ENCODE peak calls at places on chromosomes 7 and 10, in five cellular contexts. V is NB4, H is H54, O is colonic mucosa, R is amniotic epithelial cell. I is an unnamed sample.

GRCh38 chr10:89643812-89644690 is 991 bp downstream of the PANK1 start:
- DNase-seq in O (peak; percentile 95), V (peak; percentile 99), R (peak; percentile 98), H (peak; percentile 92), I (peak; percentile 99)

GRCh38 chr10:92045641-92046106 is 122.1 kb downstream of the BTAF1 start:
- DNase-seq in V (no peak), H (no peak), R (no peak), O (no peak), I (no peak)

GRCh38 chr10:35244549-35244948 is 91.8 kb upstream of the CCNY start:
- DNase-seq in V (no peak), H (no peak), O (no peak), R (no peak), I (no peak)

GRCh38 chr7:98107313-98107691 is 640 bp downstream of the LMTK2 start:
- DNase-seq in O (no peak), V (peak; percentile 56), H (peak; percentile 15), R (peak; percentile 8), I (peak; percentile 14)

GRCh38 chr7:102061981-102062390 is 224.7 kb upstream of the SH2B2 start:
- DNase-seq in R (peak; percentile 94), H (no peak), O (no peak), V (peak; percentile 64), I (peak; percentile 26)

GRCh38 chr10:27041196-27041595 is 59.1 kb downstream of the ANKRD26 start:
- DNase-seq in V (no peak), H (no peak), O (no peak), R (no peak), I (peak; percentile 39)

GRCh38 chr10:14605231-14605925 is 169.3 kb downstream of the FAM107B start:
- DNase-seq in O (no peak), V (peak; percentile 29), H (peak; percentile 15), R (peak; percentile 69), I (peak; percentile 73)

GRCh38 chr10:75003891-75004290 is 107.6 kb upstream of the SAMD8 start:
- DNase-seq in O (no peak), H (no peak), R (no peak), V (no peak), I (no peak)

GRCh38 chr10:3772349-3773222 is 12.4 kb downstream of the KLF6 start:
- DNase-seq in H (no peak), R (peak; percentile 7), O (peak; percentile 6), V (no peak), I (peak; percentile 42)

I was measured in iris pigment epithelial cell.